ENCODE peak calls at places on chromosomes 3 and 15, in seven cellular contexts. E, Z, G, L, K, D and J are unnamed samples.

GRCh38 chr15:99466701-99467337 is 99.0 kb upstream of the MEF2A start:
- DNase-seq in E (no peak), Z (no peak), G (no peak), L (no peak), K (no peak), D (no peak), J (no peak)

GRCh38 chr3:28050895-28051294 is 190.5 kb upstream of the CMC1 start:
- DNase-seq in E (peak; percentile 97), Z (no peak), G (no peak), L (no peak), K (peak; percentile 87), D (no peak), J (no peak)

GRCh38 chr15:68424754-68425390 is 7.1 kb downstream of the ITGA11 start:
- DNase-seq in E (no peak), Z (no peak), G (no peak), L (no peak), K (no peak), D (no peak), J (no peak)

GRCh38 chr3:195045481-195045880 is 225.5 kb downstream of the XXYLT1 start:
- DNase-seq in E (no peak), Z (no peak), G (no peak), L (no peak), K (no peak), D (no peak), J (no peak)

GRCh38 chr3:122076414-122077292 is 21.5 kb downstream of the CD86 start:
- DNase-seq in E (no peak), Z (no peak), G (no peak), L (no peak), K (no peak), D (no peak), J (no peak)

GRCh38 chr15:25930931-25931330 is 67.8 kb upstream of the ATP10A start:
- DNase-seq in E (no peak), Z (no peak), G (no peak), L (no peak), K (no peak), D (no peak), J (no peak)

GRCh38 chr3:128470134-128470915 is 3.6 kb upstream of the DNAJB8 start:
- DNase-seq in E (no peak), Z (no peak), G (no peak), L (no peak), K (no peak), D (no peak), J (no peak)

GRCh38 chr3:96706517-96706916 is 107.9 kb upstream of the EPHA6 start:
- DNase-seq in E (no peak), Z (no peak), G (no peak), L (no peak), K (no peak), D (no peak), J (no peak)

GRCh38 chr15:93135997-93136397 is 47.0 kb upstream of the RGMA start:
- DNase-seq in E (no peak), Z (no peak), G (no peak), L (no peak), K (no peak), D (no peak), J (no peak)

GRCh38 chr3:189714991-189715961 is 84.1 kb downstream of the TP63 start:
- DNase-seq in E (peak; percentile 84), Z (no peak), G (no peak), L (peak; percentile 9), K (no peak), D (no peak), J (no peak)

GRCh38 chr3:113659121-113659531 is 37.3 kb downstream of the USF3 start:
- DNase-seq in E (no peak), Z (no peak), G (no peak), L (no peak), K (no peak), D (no peak), J (no peak)

GRCh38 chr3:74267583-74268184 is 346.8 kb downstream of the CNTN3 start:
- DNase-seq in E (peak; percentile 52), Z (peak; percentile 31), G (peak; percentile 46), L (peak; percentile 20), K (peak; percentile 46), D (no peak), J (no peak)

GRCh38 chr3:125142418-125142778 is 70.2 kb downstream of the SLC12A8 start:
- DNase-seq in E (no peak), Z (no peak), G (no peak), L (no peak), K (no peak), D (no peak), J (no peak)

GRCh38 chr3:37210230-37210629 is 35.8 kb upstream of the LRRFIP2 start:
- DNase-seq in E (no peak), Z (no peak), G (no peak), L (no peak), K (peak; percentile 76), D (no peak), J (no peak)

GRCh38 chr15:26178821-26179220 is 315.7 kb upstream of the ATP10A start:
- DNase-seq in E (no peak), Z (no peak), G (no peak), L (no peak), K (no peak), D (no peak), J (no peak)

GRCh38 chr3:38657369-38657768 is 7.9 kb upstream of the SCN5A start:
- DNase-seq in E (no peak), Z (no peak), G (no peak), L (no peak), K (no peak), D (no peak), J (no peak)

GRCh38 chr15:67178569-67179210 is 75.8 kb downstream of the AAGAB start:
- DNase-seq in E (peak; percentile 79), Z (peak; percentile 44), G (no peak), L (no peak), K (peak; percentile 84), D (no peak), J (no peak)

GRCh38 chr15:39296955-39297354 is 283.9 kb upstream of the THBS1 start:
- DNase-seq in E (no peak), Z (no peak), G (no peak), L (no peak), K (no peak), D (no peak), J (no peak)

GRCh38 chr15:70140031-70140542 is 42.4 kb upstream of the TLE3 start:
- DNase-seq in E (no peak), Z (no peak), G (no peak), L (no peak), K (no peak), D (no peak), J (no peak)

GRCh38 chr3:117721866-117722265 is 1012.3 kb downstream of the TUSC7 start:
- DNase-seq in E (no peak), Z (no peak), G (no peak), L (no peak), K (no peak), D (no peak), J (no peak)
- TF ChIP-seq CTCF in E (no peak), Z (no peak), G (no peak), L (no peak), K (no peak), D (no peak), J (no peak)

GRCh38 chr3:186425788-186426730 is 64.0 kb upstream of the DGKG start:
- DNase-seq in E (peak; percentile 81), Z (peak; percentile 28), G (peak; percentile 58), L (no peak), K (peak; percentile 45), D (no peak), J (no peak)
- TF ChIP-seq CTCF in E (peak; percentile 62), Z (peak; percentile 25), G (peak; percentile 11), L (peak; percentile 22), K (peak; percentile 49), D (no peak), J (no peak)

GRCh38 chr3:58464875-58465274 is 27.0 kb upstream of the KCTD6 start:
- DNase-seq in E (peak; percentile 24), Z (no peak), G (no peak), L (no peak), K (no peak), D (no peak), J (no peak)

GRCh38 chr3:58462829-58463180 is 29.1 kb upstream of the KCTD6 start:
- DNase-seq in E (no peak), Z (no peak), G (no peak), L (no peak), K (no peak), D (no peak), J (no peak)

GRCh38 chr3:58463181-58463941 is 28.5 kb upstream of the KCTD6 start:
- DNase-seq in E (peak; percentile 90), Z (peak; percentile 67), G (peak; percentile 26), L (peak; percentile 80), K (peak; percentile 90), D (peak; percentile 78), J (peak; percentile 61)

GRCh38 chr3:58466899-58467563 is 24.9 kb upstream of the KCTD6 start:
- DNase-seq in E (no peak), Z (no peak), G (no peak), L (no peak), K (no peak), D (no peak), J (no peak)

DNA sequence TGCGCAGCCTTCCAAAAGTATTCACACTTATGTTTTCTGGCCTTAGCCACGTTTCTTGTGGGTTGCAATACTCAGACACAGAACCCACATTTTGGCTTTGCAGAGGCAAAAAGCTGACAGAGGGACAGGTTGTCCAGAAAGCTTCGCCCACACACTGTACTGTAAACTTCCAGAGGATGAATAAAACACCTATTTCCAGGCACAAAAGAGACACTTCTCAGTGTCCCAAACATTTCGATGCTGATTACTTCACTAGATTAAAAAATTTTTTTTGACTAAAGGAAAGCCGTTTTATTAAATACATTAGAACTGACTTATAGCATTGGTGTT is 28.0 kb upstream of the KCTD6 start:
- DNase-seq in E (no peak), Z (no peak), G (no peak), L (no peak), K (no peak), D (no peak), J (no peak)
- TF ChIP-seq CTCF in E (no peak), Z (no peak), G (no peak), L (no peak), K (no peak), D (no peak), J (no peak)

GRCh38 chr3:14913071-14913925 is 34.1 kb upstream of the NR2C2 start:
- DNase-seq in E (no peak), Z (no peak), G (no peak), L (no peak), K (no peak), D (no peak), J (no peak)

GRCh38 chr3:14907043-14907966 is 40.1 kb upstream of the NR2C2 start:
- DNase-seq in E (no peak), Z (no peak), G (no peak), L (no peak), K (no peak), D (no peak), J (no peak)

GRCh38 chr3:14911651-14912050 is 35.7 kb upstream of the NR2C2 start:
- DNase-seq in E (no peak), Z (no peak), G (no peak), L (no peak), K (no peak), D (no peak), J (no peak)

GRCh38 chr3:14906355-14906960 is 40.9 kb upstream of the NR2C2 start:
- DNase-seq in E (no peak), Z (no peak), G (no peak), L (no peak), K (no peak), D (no peak), J (no peak)

DNA sequence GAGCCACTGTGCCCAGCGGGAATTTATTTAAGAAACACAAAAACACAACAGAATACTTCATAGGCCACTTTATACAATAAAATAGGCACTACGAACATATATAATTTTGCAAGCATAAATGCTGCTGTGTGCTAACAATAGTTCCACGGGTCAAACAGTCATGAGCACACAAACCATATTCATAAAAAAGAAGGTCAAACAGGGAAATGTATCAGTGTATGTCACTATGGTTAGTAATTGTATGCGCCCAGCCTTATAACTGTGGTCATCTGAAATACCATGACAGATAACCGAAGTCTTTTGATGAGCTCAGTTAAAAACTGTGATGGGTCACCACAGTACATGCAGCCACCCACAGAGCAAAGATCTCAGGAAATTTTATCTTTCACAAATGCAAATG is 38.1 kb upstream of the NR2C2 start:
- DNase-seq in E (no peak), Z (no peak), G (no peak), L (no peak), K (no peak), D (no peak), J (no peak)
- TF ChIP-seq CTCF in E (no peak), Z (no peak), G (no peak), L (no peak), K (no peak), D (no peak), J (no peak)